ENCODE peak calls at places on chromosomes 11 and 22, in four cellular contexts. One of them, this sample, is unnamed.

GRCh38 chr22:48892571-48893287 is 934.9 kb downstream of the BRD1 start:
- DNase-seq in K562: no peak
- DNase-seq in HepG2: no peak
- DNase-seq in GM12878: no peak
- DNase-seq in this sample: no peak

GRCh38 chr11:73237471-73238290 is 19.6 kb downstream of the P2RY2 start:
- DNase-seq in GM12878: no peak
- DNase-seq in HepG2: peak
- DNase-seq in K562: no peak
- DNase-seq in this sample: no peak

GRCh38 chr22:43561421-43562178 is 149.8 kb downstream of the MPPED1 start:
- DNase-seq in GM12878: no peak
- DNase-seq in K562: no peak
- DNase-seq in HepG2: no peak
- DNase-seq in this sample: no peak

GRCh38 chr11:59891781-59892181 is 13.2 kb downstream of the OOSP3 start:
- DNase-seq in GM12878: no peak
- DNase-seq in HepG2: no peak
- DNase-seq in K562: peak
- DNase-seq in this sample: peak

GRCh38 chr11:133903875-133904817 is 52.6 kb downstream of the IGSF9B start:
- DNase-seq in GM12878: no peak
- DNase-seq in K562: no peak
- DNase-seq in HepG2: no peak
- DNase-seq in this sample: no peak

GRCh38 chr22:49628351-49629023 is 199.2 kb downstream of the BRD1 start:
- DNase-seq in K562: no peak
- DNase-seq in GM12878: no peak
- DNase-seq in HepG2: no peak
- DNase-seq in this sample: peak

GRCh38 chr22:38172489-38173155 is 9.0 kb downstream of the PLA2G6 start:
- DNase-seq in K562: no peak
- DNase-seq in GM12878: no peak
- DNase-seq in HepG2: peak
- DNase-seq in this sample: no peak

GRCh38 chr11:129313588-129314288 is 61.9 kb upstream of the BARX2 start:
- DNase-seq in HepG2: no peak
- DNase-seq in K562: no peak
- DNase-seq in GM12878: no peak
- DNase-seq in this sample: no peak

GRCh38 chr11:8201524-8202365 is 32.9 kb upstream of the RIC3 start:
- DNase-seq in K562: no peak
- DNase-seq in HepG2: no peak
- DNase-seq in GM12878: peak
- DNase-seq in this sample: no peak

GRCh38 chr11:64898541-64898940 is 18.5 kb downstream of the ATG2A start:
- DNase-seq in K562: no peak
- DNase-seq in GM12878: no peak
- DNase-seq in HepG2: no peak
- DNase-seq in this sample: no peak

GRCh38 chr11:64900774-64901173 is 16.2 kb downstream of the ATG2A start:
- DNase-seq in HepG2: no peak
- DNase-seq in K562: no peak
- DNase-seq in GM12878: no peak
- DNase-seq in this sample: no peak

GRCh38 chr11:64902102-64902900 is 14.7 kb downstream of the ATG2A start:
- DNase-seq in K562: no peak
- DNase-seq in GM12878: no peak
- DNase-seq in HepG2: no peak
- DNase-seq in this sample: no peak

GRCh38 chr11:64898076-64898445 is 18.9 kb downstream of the ATG2A start:
- DNase-seq in GM12878: no peak
- DNase-seq in K562: no peak
- DNase-seq in HepG2: no peak
- DNase-seq in this sample: no peak

GRCh38 chr11:64900263-64900678 is 16.7 kb downstream of the ATG2A start:
- DNase-seq in GM12878: no peak
- DNase-seq in HepG2: no peak
- DNase-seq in K562: no peak
- DNase-seq in this sample: no peak
- TF ChIP-seq USF2 in GM12878: peak
- TF ChIP-seq USF2 in HepG2: no peak
- TF ChIP-seq USF2 in K562: no peak
- TF ChIP-seq USF2 in this sample: no peak

GRCh38 chr22:26485991-26486390 is 2.3 kb downstream of the SRRD start:
- DNase-seq in HepG2: no peak
- DNase-seq in GM12878: no peak
- DNase-seq in K562: no peak
- DNase-seq in this sample: no peak

GRCh38 chr22:26483043-26483438 is 542 bp downstream of the HPS4 start:
- DNase-seq in GM12878: no peak
- DNase-seq in K562: no peak
- DNase-seq in HepG2: no peak
- DNase-seq in this sample: no peak

GRCh38 chr22:26485013-26485412 is 1.3 kb downstream of the SRRD start:
- DNase-seq in K562: no peak
- DNase-seq in GM12878: no peak
- DNase-seq in HepG2: no peak
- DNase-seq in this sample: no peak

GRCh38 chr22:26483439-26484359 is at the start of the genes HPS4 and SRRD:
- DNase-seq in K562: peak
- DNase-seq in HepG2: peak
- DNase-seq in GM12878: peak
- DNase-seq in this sample: peak

DNA sequence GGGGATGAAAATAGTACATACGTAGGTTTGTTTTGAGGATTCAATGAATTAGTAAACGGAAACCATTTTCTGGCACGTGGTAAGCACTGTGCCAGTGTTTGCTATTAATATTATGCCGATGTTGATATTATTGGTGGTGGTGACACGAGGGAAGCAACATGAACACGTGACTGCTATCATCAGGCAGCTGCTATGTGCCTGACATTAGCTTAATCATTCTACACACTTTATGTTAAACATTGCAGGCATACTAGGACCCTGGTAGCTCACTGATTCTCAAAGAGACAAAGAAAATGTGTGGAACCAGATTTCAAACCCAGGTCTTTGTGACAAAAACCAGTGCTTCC is 656 bp downstream of the SRRD start:
- DNase-seq in HepG2: no peak
- DNase-seq in GM12878: no peak
- DNase-seq in K562: peak
- DNase-seq in this sample: no peak
- TF ChIP-seq ETV6 in HepG2: no peak
- TF ChIP-seq ETV6 in GM12878: no peak
- TF ChIP-seq ETV6 in K562: no peak
- TF ChIP-seq ETV6 in this sample: no peak

GRCh38 chr11:9459573-9460321 is 1.1 kb upstream of the ZNF143 start:
- DNase-seq in K562: peak
- DNase-seq in GM12878: no peak
- DNase-seq in HepG2: peak
- DNase-seq in this sample: no peak
- TF ChIP-seq USF2 in K562: no peak
- TF ChIP-seq USF2 in GM12878: no peak
- TF ChIP-seq USF2 in HepG2: no peak
- TF ChIP-seq USF2 in this sample: no peak

GRCh38 chr11:79264284-79264683 is 176.5 kb downstream of the TENM4 start:
- DNase-seq in K562: no peak
- DNase-seq in GM12878: no peak
- DNase-seq in HepG2: no peak
- DNase-seq in this sample: no peak
- TF ChIP-seq ETV6 in K562: no peak
- TF ChIP-seq ETV6 in GM12878: no peak
- TF ChIP-seq ETV6 in HepG2: no peak
- TF ChIP-seq ETV6 in this sample: no peak

GRCh38 chr22:32063701-32064100 is 20.6 kb downstream of the SLC5A1 start:
- DNase-seq in K562: no peak
- DNase-seq in HepG2: no peak
- DNase-seq in GM12878: no peak
- DNase-seq in this sample: no peak

GRCh38 chr22:32066820-32067219 is 23.8 kb downstream of the SLC5A1 start:
- DNase-seq in HepG2: no peak
- DNase-seq in K562: no peak
- DNase-seq in GM12878: no peak
- DNase-seq in this sample: peak

GRCh38 chr22:32069579-32070372 is 26.7 kb downstream of the SLC5A1 start:
- DNase-seq in HepG2: no peak
- DNase-seq in GM12878: no peak
- DNase-seq in K562: no peak
- DNase-seq in this sample: no peak

GRCh38 chr22:32067613-32068012 is 24.6 kb downstream of the SLC5A1 start:
- DNase-seq in HepG2: no peak
- DNase-seq in GM12878: no peak
- DNase-seq in K562: no peak
- DNase-seq in this sample: no peak
- TF ChIP-seq USF2 in HepG2: no peak
- TF ChIP-seq USF2 in GM12878: no peak
- TF ChIP-seq USF2 in K562: no peak
- TF ChIP-seq USF2 in this sample: no peak

DNA sequence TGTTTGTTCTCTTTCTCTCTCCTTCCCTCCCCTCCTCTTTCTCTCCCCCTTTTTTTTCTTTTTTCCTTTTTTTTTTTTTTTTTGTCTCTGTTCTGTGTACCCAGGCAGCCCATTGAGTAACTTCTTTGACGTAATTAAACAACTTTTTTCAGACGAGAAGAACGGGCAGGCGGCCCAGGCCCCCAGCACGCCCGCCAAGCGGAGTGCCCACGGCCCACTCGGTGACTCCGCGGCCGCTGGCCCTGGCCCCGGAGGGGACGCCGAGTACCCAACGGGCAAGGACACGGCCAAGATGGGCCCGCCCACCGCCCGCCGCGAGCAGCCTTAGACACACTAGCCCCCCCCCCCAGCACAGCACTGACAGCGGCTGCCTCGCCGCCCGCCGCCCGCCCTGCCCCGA is 26.2 kb downstream of the MOB2 start:
- DNase-seq in HepG2: no peak
- DNase-seq in K562: no peak
- DNase-seq in GM12878: no peak
- DNase-seq in this sample: no peak
- TF ChIP-seq ETV6 in HepG2: no peak
- TF ChIP-seq ETV6 in K562: no peak
- TF ChIP-seq ETV6 in GM12878: no peak
- TF ChIP-seq ETV6 in this sample: no peak

GRCh38 chr22:44940121-44940520 is 69.7 kb downstream of the PHF21B start:
- DNase-seq in GM12878: no peak
- DNase-seq in HepG2: no peak
- DNase-seq in K562: no peak
- DNase-seq in this sample: peak

GRCh38 chr22:44942979-44943700 is 66.7 kb downstream of the PHF21B start:
- DNase-seq in GM12878: no peak
- DNase-seq in HepG2: no peak
- DNase-seq in K562: no peak
- DNase-seq in this sample: no peak

GRCh38 chr22:44943701-44944324 is 66.0 kb downstream of the PHF21B start:
- DNase-seq in GM12878: no peak
- DNase-seq in K562: no peak
- DNase-seq in HepG2: no peak
- DNase-seq in this sample: no peak

GRCh38 chr22:44941176-44941575 is 68.6 kb downstream of the PHF21B start:
- DNase-seq in GM12878: no peak
- DNase-seq in K562: no peak
- DNase-seq in HepG2: no peak
- DNase-seq in this sample: no peak

GRCh38 chr22:44942056-44942455 is 67.7 kb downstream of the PHF21B start:
- DNase-seq in K562: no peak
- DNase-seq in HepG2: no peak
- DNase-seq in GM12878: no peak
- DNase-seq in this sample: no peak
- TF ChIP-seq USF2 in K562: no peak
- TF ChIP-seq USF2 in HepG2: no peak
- TF ChIP-seq USF2 in GM12878: no peak
- TF ChIP-seq USF2 in this sample: no peak

DNA sequence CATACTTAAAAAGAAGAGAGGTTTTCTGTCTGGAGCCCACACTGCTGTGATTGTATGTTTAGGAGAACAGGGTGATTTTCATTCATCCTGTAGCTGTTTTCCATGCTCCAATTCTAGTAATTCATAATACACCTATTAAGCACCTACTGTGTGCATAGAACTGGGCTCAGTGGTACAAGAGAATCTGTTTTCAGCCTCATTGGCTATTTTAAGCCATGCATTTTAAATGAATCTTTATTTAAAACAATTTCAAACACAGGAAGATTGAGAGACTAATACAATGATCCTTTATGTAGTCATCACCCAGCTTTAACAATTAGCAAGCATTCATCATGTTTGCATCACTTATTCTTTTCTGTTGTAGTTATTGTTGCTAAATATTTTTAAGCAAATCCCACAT is 86.2 kb downstream of the BDNF start:
- DNase-seq in GM12878: no peak
- DNase-seq in K562: no peak
- DNase-seq in HepG2: no peak
- DNase-seq in this sample: no peak
- TF ChIP-seq ETV6 in GM12878: no peak
- TF ChIP-seq ETV6 in K562: no peak
- TF ChIP-seq ETV6 in HepG2: no peak
- TF ChIP-seq ETV6 in this sample: no peak

GRCh38 chr11:69940246-69940610 is 121.0 kb upstream of the FGF3 start:
- DNase-seq in GM12878: no peak
- DNase-seq in K562: no peak
- DNase-seq in HepG2: no peak
- DNase-seq in this sample: peak

GRCh38 chr11:69935941-69936505 is 116.8 kb upstream of the FGF3 start:
- DNase-seq in HepG2: no peak
- DNase-seq in K562: no peak
- DNase-seq in GM12878: no peak
- DNase-seq in this sample: no peak

GRCh38 chr11:69936750-69937149 is 117.5 kb upstream of the FGF3 start:
- DNase-seq in K562: no peak
- DNase-seq in HepG2: no peak
- DNase-seq in GM12878: no peak
- DNase-seq in this sample: no peak

GRCh38 chr11:69939551-69940245 is 120.5 kb upstream of the FGF3 start:
- DNase-seq in K562: no peak
- DNase-seq in GM12878: no peak
- DNase-seq in HepG2: no peak
- DNase-seq in this sample: peak

GRCh38 chr11:69938206-69938605 is 119.0 kb upstream of the FGF3 start:
- DNase-seq in GM12878: no peak
- DNase-seq in K562: no peak
- DNase-seq in HepG2: no peak
- DNase-seq in this sample: no peak
- TF ChIP-seq USF2 in GM12878: no peak
- TF ChIP-seq USF2 in K562: no peak
- TF ChIP-seq USF2 in HepG2: no peak
- TF ChIP-seq USF2 in this sample: no peak

This sample was measured in WTC11.